ENCODE peak calls at places on chromosomes 2 and 18, in ten cellular contexts. Y is hepatocyte; E is left ventricle myocardium superior; G is NCI-H1436; S is AG09309; V is astrocyte of the spinal cord; H is nephron progenitor cell; L is activated naive CD4-positive, alpha-beta T cell; Q is KBM-7; X is uterus. P is an unnamed sample.

GRCh38 chr2:71578665-71579371 is 125.5 kb downstream of the DYSF start:
- DNase-seq in X (no peak), E (peak), H (no peak), S (peak), L (no peak), Y (no peak), G (no peak), Q (no peak), V (no peak), P (no peak)

GRCh38 chr2:84077504-84077903 is 381.6 kb downstream of the SUCLG1 start:
- DNase-seq in Y (peak), E (no peak), X (no peak), H (peak), V (no peak), G (no peak), L (no peak), S (no peak), Q (peak), P (peak)

GRCh38 chr2:203451686-203452085 is 83.4 kb downstream of the RAPH1 start:
- DNase-seq in Q (no peak), Y (no peak), G (no peak), V (no peak), S (no peak), X (no peak), E (no peak), H (no peak), L (no peak), P (no peak)

GRCh38 chr18:42730272-42730671 is 385.2 kb downstream of the RIT2 start:
- DNase-seq in Q (no peak), S (no peak), X (no peak), G (no peak), L (no peak), E (no peak), V (no peak), H (no peak), Y (no peak), P (no peak)

GRCh38 chr2:98736464-98736889 is 5.5 kb upstream of the MGAT4A start:
- DNase-seq in G (no peak), Y (no peak), H (no peak), V (no peak), L (no peak), S (no peak), X (no peak), Q (no peak), E (no peak), P (no peak)

GRCh38 chr2:64352292-64352691 is 101.7 kb upstream of the LGALSL start:
- DNase-seq in H (no peak), G (no peak), L (no peak), E (no peak), V (no peak), Q (no peak), S (no peak), Y (no peak), X (no peak), P (no peak)

GRCh38 chr2:235575904-235576303 is 82.1 kb downstream of the AGAP1 start:
- DNase-seq in Y (no peak), X (no peak), G (no peak), Q (no peak), H (no peak), S (no peak), V (no peak), L (no peak), E (no peak), P (no peak)

GRCh38 chr2:5982911-5983310 is 290.7 kb downstream of the SOX11 start:
- DNase-seq in Y (no peak), X (no peak), E (no peak), S (no peak), L (no peak), H (peak), G (no peak), V (no peak), Q (no peak), P (peak)

GRCh38 chr2:12816379-12817306 is 99.9 kb downstream of the TRIB2 start:
- DNase-seq in G (no peak), H (no peak), S (no peak), L (no peak), E (no peak), Q (no peak), V (peak), Y (no peak), X (no peak), P (no peak)

GRCh38 chr2:86566158-86566827 is 3.0 kb upstream of the CHMP3 start:
- DNase-seq in G (no peak), S (no peak), L (no peak), X (no peak), Q (no peak), Y (no peak), E (no peak), H (no peak), V (no peak), P (no peak)

GRCh38 chr2:109139844-109140396 is 10.9 kb downstream of the SH3RF3 start:
- DNase-seq in H (no peak), Y (no peak), X (no peak), L (no peak), Q (no peak), G (no peak), E (no peak), V (no peak), S (no peak), P (no peak)

GRCh38 chr2:61255580-61256437 is 93.8 kb downstream of the C2orf74 start:
- DNase-seq in G (no peak), L (no peak), Q (no peak), V (peak), X (no peak), H (no peak), E (no peak), S (peak), Y (no peak), P (no peak)

GRCh38 chr2:73175663-73176204 is 26.6 kb upstream of the NOTO start:
- DNase-seq in L (peak), S (no peak), V (peak), E (peak), G (peak), Q (no peak), H (peak), X (peak), Y (peak), P (peak)

GRCh38 chr2:235162070-235162469 is 210.3 kb downstream of the SH3BP4 start:
- DNase-seq in H (no peak), Q (no peak), E (no peak), V (no peak), X (no peak), G (no peak), Y (no peak), S (no peak), L (no peak), P (no peak)

GRCh38 chr2:86226069-86226468 is 26.8 kb downstream of the MRPL35 start:
- DNase-seq in X (no peak), H (no peak), G (no peak), L (no peak), S (no peak), E (no peak), V (no peak), Q (no peak), Y (no peak), P (no peak)

GRCh38 chr2:27891063-27891819 is 712 bp downstream of the BABAM2 start:
- DNase-seq in Q (peak), E (peak), S (peak), G (peak), L (peak), V (peak), H (peak), X (peak), Y (peak), P (peak)

GRCh38 chr2:74063486-74063885 is 78.8 kb downstream of the TET3 start:
- DNase-seq in Y (no peak), Q (no peak), E (no peak), L (no peak), V (no peak), S (no peak), G (no peak), X (no peak), H (no peak), P (no peak)

GRCh38 chr2:70344195-70344594 is 42.3 kb upstream of the FAM136A start:
- DNase-seq in E (no peak), H (no peak), L (no peak), S (no peak), G (no peak), V (no peak), Q (no peak), Y (no peak), X (no peak), P (no peak)

GRCh38 chr2:197181491-197181890 is 129.1 kb downstream of the ANKRD44 start:
- DNase-seq in S (no peak), X (no peak), H (no peak), Q (no peak), Y (no peak), L (no peak), E (no peak), V (peak), G (no peak), P (no peak)

GRCh38 chr18:58205087-58205779 is 161.2 kb downstream of the NEDD4L start:
- DNase-seq in G (no peak), Y (no peak), Q (no peak), X (peak), L (no peak), H (no peak), E (no peak), V (peak), S (peak), P (no peak)

GRCh38 chr18:985301-985700 is 80.6 kb downstream of the ADCYAP1 start:
- DNase-seq in X (no peak), H (peak), E (no peak), G (peak), L (no peak), V (no peak), Q (no peak), Y (no peak), S (no peak), P (peak)

GRCh38 chr2:26300234-26300641 is 45.7 kb upstream of the SELENOI start:
- DNase-seq in S (no peak), H (no peak), G (no peak), L (no peak), Y (no peak), E (no peak), Q (peak), V (peak), X (no peak), P (no peak)

GRCh38 chr2:21836261-21836660 is 712.5 kb downstream of the TDRD15 start:
- DNase-seq in X (no peak), V (no peak), Q (no peak), E (no peak), G (no peak), L (no peak), Y (peak), H (no peak), S (no peak), P (no peak)

GRCh38 chr18:8813621-8814020 is 108.3 kb downstream of the MTCL1 start:
- DNase-seq in Q (no peak), V (no peak), H (no peak), S (no peak), Y (no peak), X (no peak), G (no peak), E (no peak), L (no peak), P (no peak)

GRCh38 chr2:119671011-119671410 is 8.0 kb upstream of the TMEM177 start:
- DNase-seq in Y (no peak), S (no peak), L (no peak), H (no peak), E (no peak), G (no peak), V (no peak), Q (no peak), X (no peak), P (no peak)

GRCh38 chr2:177551989-177552413 is 159.4 kb downstream of the AGPS start:
- DNase-seq in H (no peak), Y (peak), L (peak), S (no peak), G (peak), V (no peak), Q (peak), E (peak), X (peak), P (no peak)

GRCh38 chr2:110993557-110994231 is 127.0 kb upstream of the BCL2L11 start:
- DNase-seq in L (no peak), V (no peak), Q (peak), S (no peak), Y (peak), E (no peak), X (no peak), H (no peak), G (peak), P (no peak)

GRCh38 chr2:152716805-152717241 is 438 bp downstream of the PRPF40A start:
- DNase-seq in H (peak), G (no peak), V (no peak), L (no peak), E (peak), X (peak), Y (peak), S (no peak), Q (no peak), P (peak)

GRCh38 chr2:50535971-50536759 is 495.8 kb downstream of the NRXN1 start:
- DNase-seq in L (no peak), Q (peak), X (no peak), E (no peak), V (peak), H (peak), S (no peak), Y (peak), G (peak), P (peak)